ENCODE peak calls at places on chromosome 1, in seven cellular contexts. V is T-helper 2 cell, U is GM20000, G is LHCN-M2, B is HT1080, Z is renal cortical epithelial cell, M is T1000. O is an unnamed sample.

GRCh38 chr1:177526201-177526600 is 355.4 kb downstream of the BRINP2 start:
- DNase-seq in G (no peak), B (no peak), U (no peak), V (no peak), Z (no peak), M (no peak), O (no peak)

GRCh38 chr1:40476924-40477679 is at the start of gene ZFP69:
- DNase-seq in V (peak; percentile 58), B (peak; percentile 61), G (peak; percentile 54), Z (no peak), M (peak; percentile 74), U (peak; percentile 94), O (peak; percentile 44)

GRCh38 chr1:211703812-211704566 is 28.6 kb upstream of the NEK2 start:
- DNase-seq in Z (no peak), V (no peak), M (no peak), U (no peak), B (no peak), G (peak; percentile 25), O (no peak)

GRCh38 chr1:116762281-116762680 is 8.1 kb downstream of the CD2 start:
- DNase-seq in M (no peak), G (no peak), B (no peak), Z (no peak), V (no peak), U (no peak), O (no peak)

GRCh38 chr1:58650141-58650540 is 49.7 kb downstream of the MYSM1 start:
- DNase-seq in U (no peak), B (peak; percentile 18), Z (no peak), G (peak; percentile 5), V (no peak), M (no peak), O (no peak)

GRCh38 chr1:186283374-186283773 is 91.7 kb downstream of the TPR start:
- DNase-seq in M (no peak), V (no peak), G (no peak), Z (no peak), U (peak; percentile 41), B (no peak), O (no peak)

GRCh38 chr1:183480971-183481431 is 8.7 kb downstream of the SMG7 start:
- DNase-seq in B (peak; percentile 34), Z (peak; percentile 38), G (peak; percentile 24), M (no peak), U (peak; percentile 8), V (no peak), O (peak; percentile 15)

GRCh38 chr1:96076589-96076988 is 645.0 kb upstream of the PTBP2 start:
- DNase-seq in Z (no peak), B (peak; percentile 27), U (no peak), M (no peak), V (no peak), G (no peak), O (no peak)

GRCh38 chr1:94790246-94790645 is 29.9 kb upstream of the SLC44A3 start:
- DNase-seq in U (no peak), Z (no peak), B (no peak), V (no peak), G (no peak), M (no peak), O (no peak)

GRCh38 chr1:41478118-41478748 is 6.2 kb downstream of the EDN2 start:
- DNase-seq in V (no peak), G (no peak), M (no peak), U (no peak), B (no peak), Z (no peak), O (no peak)

GRCh38 chr1:18954270-18955071 is 2.0 kb downstream of the IFFO2 start:
- DNase-seq in B (no peak), U (no peak), Z (peak; percentile 18), G (no peak), V (no peak), M (no peak), O (no peak)

GRCh38 chr1:154801612-154802011 is 68.5 kb downstream of the KCNN3 start:
- DNase-seq in V (no peak), G (peak; percentile 26), Z (no peak), M (no peak), U (no peak), B (no peak), O (no peak)

GRCh38 chr1:246428542-246429308 is 78.4 kb downstream of the SMYD3 start:
- DNase-seq in V (no peak), U (no peak), G (peak; percentile 99), B (peak; percentile 97), M (peak; percentile 52), Z (peak; percentile 97), O (peak; percentile 80)

GRCh38 chr1:214550339-214551051 is 907 bp downstream of the PTPN14 start:
- DNase-seq in G (no peak), B (no peak), U (no peak), V (no peak), M (no peak), Z (no peak), O (no peak)

GRCh38 chr1:83900530-83900929 is 98.4 kb downstream of the TTLL7 start:
- DNase-seq in U (no peak), G (peak; percentile 64), Z (no peak), M (no peak), B (peak; percentile 43), V (no peak), O (no peak)

GRCh38 chr1:25197235-25197930 is 34.9 kb downstream of the SYF2 start:
- DNase-seq in Z (no peak), V (no peak), M (no peak), U (no peak), G (no peak), B (no peak), O (no peak)

GRCh38 chr1:211731456-211732275 is 56.2 kb upstream of the NEK2 start:
- DNase-seq in M (no peak), V (no peak), G (no peak), Z (no peak), U (no peak), B (no peak), O (no peak)

GRCh38 chr1:56803561-56804156 is 15.5 kb downstream of the FYB2 start:
- DNase-seq in V (no peak), M (no peak), Z (peak; percentile 62), B (peak; percentile 48), G (peak; percentile 28), U (peak; percentile 32), O (no peak)

GRCh38 chr1:59750612-59751395 is 63.9 kb upstream of the HOOK1 start:
- DNase-seq in G (peak; percentile 93), B (peak; percentile 91), M (no peak), U (no peak), V (no peak), Z (peak; percentile 97), O (no peak)

GRCh38 chr1:184291701-184292100 is 95.1 kb upstream of the C1orf21 start:
- DNase-seq in Z (no peak), U (no peak), B (peak; percentile 67), V (no peak), G (no peak), M (no peak), O (no peak)

GRCh38 chr1:154796303-154796892 is 73.7 kb downstream of the KCNN3 start:
- DNase-seq in M (no peak), Z (no peak), U (no peak), G (no peak), B (no peak), V (no peak), O (no peak)

GRCh38 chr1:6027591-6027990 is 18.1 kb upstream of the KCNAB2 start:
- DNase-seq in V (peak; percentile 10), B (no peak), U (no peak), Z (no peak), G (no peak), M (no peak), O (peak; percentile 61)

O was measured in T-helper 1 cell.